ENCODE peak calls at places on chromosomes 5 and 9, in seven cellular contexts. A is H9, L is H1, G is mesendoderm, J is IMR-90, M is neuronal stem cell, T is trophoblast cell. C is an unnamed sample.

GRCh38 chr9:127192744-127193143 is 70.3 kb upstream of the ANGPTL2 start:
- DNase-seq in L (no peak), G (no peak), J (no peak), M (no peak), T (no peak), A (no peak), C (no peak)

GRCh38 chr5:149731617-149732400 is 1.7 kb downstream of the PPARGC1B start:
- DNase-seq in T (peak), J (peak), M (peak), L (peak), A (peak), G (peak), C (peak)

GRCh38 chr9:79616971-79617370 is 45.2 kb downstream of the TLE4 start:
- DNase-seq in M (no peak), L (no peak), G (no peak), J (no peak), T (no peak), A (no peak), C (no peak)

GRCh38 chr9:96302021-96302420 is at the start of gene HSD17B3:
- DNase-seq in T (no peak), J (peak), A (no peak), G (no peak), L (no peak), M (no peak), C (no peak)

GRCh38 chr9:116223926-116224325 is 70.3 kb downstream of the PAPPA start:
- DNase-seq in G (no peak), M (no peak), J (peak), T (no peak), A (no peak), L (no peak), C (peak)

GRCh38 chr9:129107651-129108050 is 2.9 kb downstream of the CRAT start:
- DNase-seq in J (no peak), M (no peak), G (no peak), A (no peak), T (no peak), L (no peak), C (no peak)

GRCh38 chr5:170752257-170753215 is 31.0 kb upstream of the GABRP start:
- DNase-seq in J (no peak), L (no peak), M (no peak), T (no peak), A (peak), G (no peak), C (no peak)

GRCh38 chr9:99105152-99106043 is 485 bp downstream of the TGFBR1 start:
- DNase-seq in M (peak), J (peak), G (peak), L (no peak), T (peak), A (peak), C (peak)

GRCh38 chr5:107301959-107302840 is 368.5 kb downstream of the EFNA5 start:
- DNase-seq in J (no peak), L (no peak), T (no peak), M (no peak), A (no peak), G (no peak), C (no peak)

GRCh38 chr9:37497320-37497719 is 11.6 kb downstream of the POLR1E start:
- DNase-seq in J (no peak), A (no peak), M (no peak), G (no peak), L (no peak), T (no peak), C (no peak)

GRCh38 chr9:82560457-82560904 is 502.5 kb downstream of the RASEF start:
- DNase-seq in G (no peak), A (no peak), M (no peak), L (no peak), J (no peak), T (no peak), C (no peak)

GRCh38 chr5:158464383-158464782 is 605.4 kb upstream of the CLINT1 start:
- DNase-seq in M (no peak), G (no peak), J (no peak), T (no peak), L (no peak), A (no peak), C (no peak)

GRCh38 chr9:90965911-90966290 is 164.3 kb downstream of the SYK start:
- DNase-seq in J (no peak), G (no peak), M (no peak), L (no peak), A (no peak), T (no peak), C (no peak)

GRCh38 chr5:36629729-36630128 is 23.3 kb downstream of the SLC1A3 start:
- DNase-seq in T (peak), A (no peak), L (no peak), G (no peak), M (no peak), J (no peak), C (no peak)

GRCh38 chr5:134132372-134133212 is 18.1 kb downstream of the TCF7 start:
- DNase-seq in G (peak), L (no peak), T (no peak), M (no peak), J (no peak), A (peak), C (no peak)

GRCh38 chr9:136171009-136171800 is 33.7 kb downstream of the LHX3 start:
- DNase-seq in G (peak), J (no peak), L (peak), T (no peak), M (peak), A (peak), C (no peak)

GRCh38 chr9:127923771-127924170 is 6.8 kb downstream of the PIP5KL1 start:
- DNase-seq in M (no peak), A (no peak), J (peak), G (no peak), L (no peak), T (peak), C (peak)

GRCh38 chr5:76114192-76114795 is 31.1 kb downstream of the SV2C start:
- DNase-seq in A (no peak), G (peak), T (no peak), J (no peak), M (peak), L (no peak), C (no peak)

GRCh38 chr9:36398745-36399144 is 1.3 kb downstream of the RNF38 start:
- DNase-seq in G (peak), J (peak), T (peak), M (no peak), L (no peak), A (no peak), C (peak)

GRCh38 chr5:79794347-79794746 is 104.7 kb downstream of the CMYA5 start:
- DNase-seq in T (no peak), G (no peak), A (no peak), L (no peak), J (no peak), M (no peak), C (no peak)

GRCh38 chr9:85430659-85431370 is 310.9 kb downstream of the AGTPBP1 start:
- DNase-seq in G (peak), T (no peak), J (no peak), L (no peak), A (no peak), M (no peak), C (no peak)

GRCh38 chr9:124122813-124123462 is 111.4 kb downstream of the LHX2 start:
- DNase-seq in J (peak), L (no peak), G (no peak), T (no peak), M (no peak), A (no peak), C (no peak)

GRCh38 chr5:44603496-44604272 is 205.1 kb upstream of the MRPS30 start:
- DNase-seq in M (no peak), J (no peak), G (peak), A (peak), T (peak), L (no peak), C (no peak)

GRCh38 chr5:32500206-32500605 is 55.7 kb upstream of the ZFR start:
- DNase-seq in G (peak), A (peak), T (no peak), L (no peak), J (no peak), M (no peak), C (no peak)

GRCh38 chr5:32503261-32503660 is 58.7 kb upstream of the ZFR start:
- DNase-seq in A (no peak), G (no peak), T (no peak), M (no peak), J (no peak), L (no peak), C (no peak)

GRCh38 chr5:32499261-32499660 is 54.7 kb upstream of the ZFR start:
- DNase-seq in A (no peak), G (no peak), L (no peak), J (no peak), T (no peak), M (no peak), C (no peak)

GRCh38 chr5:32501623-32502022 is 57.1 kb upstream of the ZFR start:
- DNase-seq in T (peak), L (no peak), J (no peak), G (peak), M (no peak), A (no peak), C (no peak)

GRCh38 chr5:32501071-32501470 is 56.5 kb upstream of the ZFR start:
- DNase-seq in A (peak), G (no peak), J (no peak), T (no peak), M (no peak), L (no peak), C (no peak)
- H3K18ac ChIP-seq in A (no peak), G (no peak), J (no peak), T (no peak), M (peak), L (no peak), C (no peak)

GRCh38 chr9:72332351-72332750 is 32.7 kb downstream of the ZFAND5 start:
- DNase-seq in M (no peak), A (no peak), J (no peak), G (no peak), T (no peak), L (no peak), C (no peak)

GRCh38 chr9:72326643-72327042 is 38.4 kb downstream of the ZFAND5 start:
- DNase-seq in A (no peak), T (peak), J (no peak), L (no peak), M (no peak), G (no peak), C (no peak)

GRCh38 chr9:72322678-72323077 is 42.3 kb downstream of the ZFAND5 start:
- DNase-seq in T (peak), L (no peak), J (no peak), G (no peak), M (no peak), A (no peak), C (no peak)

GRCh38 chr9:72324974-72325373 is 40.0 kb downstream of the ZFAND5 start:
- DNase-seq in G (no peak), T (no peak), L (no peak), J (no peak), M (no peak), A (no peak), C (no peak)

GRCh38 chr9:72327631-72328030 is 37.4 kb downstream of the ZFAND5 start:
- DNase-seq in T (no peak), G (no peak), L (no peak), M (no peak), A (no peak), J (no peak), C (no peak)
- H3K23ac ChIP-seq in T (no peak), G (no peak), L (no peak), M (no peak), A (no peak), J (no peak), C (no peak)

GRCh38 chr9:34663296-34663590 is 786 bp upstream of the CCL27 start:
- DNase-seq in A (no peak), L (no peak), M (no peak), T (peak), J (no peak), G (no peak), C (no peak)
- H3K18ac ChIP-seq in A (no peak), L (no peak), M (no peak), T (no peak), J (no peak), G (no peak), C (no peak)

DNA sequence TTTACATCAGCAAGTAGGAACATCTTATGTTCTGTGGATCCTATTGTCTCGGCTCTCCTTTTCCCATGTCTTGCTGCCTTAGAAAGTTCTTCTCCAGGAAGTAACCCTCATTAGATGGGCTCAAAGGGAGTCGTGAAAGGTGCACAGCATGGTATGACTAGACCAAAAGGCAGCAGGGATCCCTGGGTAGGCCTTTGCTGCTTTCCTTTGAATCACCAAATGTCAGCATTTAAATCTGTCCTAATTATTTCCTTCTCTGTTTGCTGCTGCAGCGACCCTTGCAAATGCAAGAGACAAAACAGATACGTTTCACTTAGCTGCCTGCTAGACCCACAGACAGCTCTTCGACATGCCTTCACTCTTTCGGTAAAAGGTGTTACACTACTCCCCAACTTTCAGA is 218.4 kb downstream of the ACTL7B start:
- DNase-seq in L (no peak), A (no peak), J (no peak), T (no peak), G (peak), M (peak), C (no peak)
- H3K23ac ChIP-seq in L (no peak), A (no peak), J (no peak), T (no peak), G (no peak), M (no peak), C (no peak)

DNA sequence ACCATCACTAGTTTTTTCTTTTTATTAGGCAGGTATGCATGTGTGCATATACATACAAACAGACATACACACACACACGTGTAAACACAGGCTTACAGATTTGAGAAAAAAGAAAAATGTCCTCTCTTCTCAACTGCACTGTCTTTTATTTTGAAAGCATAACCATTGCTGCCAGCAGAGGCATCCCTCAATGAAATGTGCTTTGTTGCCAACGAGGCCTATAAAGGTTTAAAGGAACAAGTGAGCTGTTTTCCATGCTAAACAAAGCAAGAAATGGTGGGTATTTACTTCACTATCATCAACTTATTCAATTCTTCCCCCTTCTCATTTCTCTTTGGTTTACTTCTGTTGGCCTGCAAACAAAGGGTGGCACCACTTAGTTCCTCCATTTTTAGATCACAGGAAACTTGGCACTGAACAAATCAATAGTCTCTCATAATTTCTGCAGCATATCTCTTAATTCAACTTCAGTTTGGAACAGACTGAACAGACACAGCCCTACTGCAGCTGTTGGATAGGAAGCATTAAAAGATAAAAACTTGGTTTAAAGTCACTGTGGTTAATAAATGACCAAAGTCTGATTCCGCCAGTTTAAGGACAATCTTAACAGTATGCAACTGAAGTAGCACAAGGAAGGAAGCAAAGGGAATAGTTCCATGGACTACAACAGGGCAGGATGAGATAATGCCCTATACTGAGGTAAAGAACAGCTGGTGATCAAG is 21.8 kb downstream of the TTC33 start:
- DNase-seq in L (no peak), J (no peak), G (no peak), A (no peak), M (no peak), T (no peak), C (no peak)
- H3K18ac ChIP-seq in L (no peak), J (peak), G (no peak), A (no peak), M (no peak), T (no peak), C (no peak)

GRCh38 chr5:52491829-52492217 is 295.9 kb upstream of the ITGA1 start:
- DNase-seq in A (no peak), L (no peak), J (no peak), G (no peak), T (no peak), M (no peak), C (no peak)
- H3K23ac ChIP-seq in A (no peak), L (no peak), J (no peak), G (no peak), T (no peak), M (no peak), C (no peak)

GRCh38 chr9:113536166-113536482 is 72.6 kb downstream of the RGS3 start:
- DNase-seq in G (no peak), L (no peak), M (no peak), T (no peak), J (no peak), A (no peak), C (no peak)
- H3K18ac ChIP-seq in G (no peak), L (no peak), M (no peak), T (peak), J (no peak), A (no peak), C (peak)

GRCh38 chr5:95951916-95952315 is 9.7 kb downstream of the ELL2 start:
- DNase-seq in G (no peak), J (no peak), A (no peak), T (no peak), M (no peak), L (no peak), C (no peak)

GRCh38 chr5:95956900-95957293 is 4.8 kb downstream of the ELL2 start:
- DNase-seq in M (no peak), G (no peak), A (no peak), T (no peak), L (no peak), J (no peak), C (no peak)

GRCh38 chr5:95953026-95953425 is 8.6 kb downstream of the ELL2 start:
- DNase-seq in G (no peak), A (no peak), J (no peak), M (no peak), L (no peak), T (no peak), C (no peak)

GRCh38 chr5:95955996-95956899 is 5.4 kb downstream of the ELL2 start:
- DNase-seq in T (no peak), G (no peak), L (no peak), J (no peak), A (no peak), M (no peak), C (no peak)

GRCh38 chr5:95954716-95955115 is 6.9 kb downstream of the ELL2 start:
- DNase-seq in T (no peak), M (no peak), J (peak), L (no peak), A (no peak), G (no peak), C (no peak)
- H3K23ac ChIP-seq in T (no peak), M (no peak), J (peak), L (no peak), A (no peak), G (no peak), C (no peak)

C was measured in mesenchymal stem cell.